ENCODE peak calls at places on chromosomes 16 and 17, in four cellular contexts. N, W, H and L are unnamed samples.

GRCh38 chr16:57822018-57822553 is 19.8 kb upstream of the KIFC3 start:
- DNase-seq in N (no peak), W (no peak), H (no peak), L (no peak)

GRCh38 chr16:23635958-23636357 is 5.2 kb downstream of the PALB2 start:
- DNase-seq in N (no peak), W (no peak), H (no peak), L (no peak)

GRCh38 chr16:50318796-50319578 is 49.8 kb downstream of the BRD7 start:
- DNase-seq in N (no peak), W (no peak), H (no peak), L (no peak)

GRCh38 chr16:11232852-11233726 is 22.9 kb downstream of the SOCS1 start:
- DNase-seq in N (peak), W (no peak), H (no peak), L (peak)

GRCh38 chr17:46772879-46773620 is 45.4 kb downstream of the WNT3 start:
- DNase-seq in N (no peak), W (no peak), H (no peak), L (peak)

GRCh38 chr16:61929801-61930200 is 106.4 kb downstream of the CDH8 start:
- DNase-seq in N (no peak), W (no peak), H (no peak), L (no peak)

GRCh38 chr16:84477661-84478060 is 26.8 kb downstream of the MEAK7 start:
- DNase-seq in N (no peak), W (no peak), H (no peak), L (no peak)

GRCh38 chr17:1490643-1491405 is 1.7 kb downstream of the MYO1C start:
- DNase-seq in N (peak), W (no peak), H (peak), L (peak)

GRCh38 chr16:74073471-74073870 is 223.1 kb upstream of the PSMD7 start:
- DNase-seq in N (no peak), W (no peak), H (no peak), L (no peak)

GRCh38 chr17:48429638-48430586 is at the start of gene SKAP1:
- DNase-seq in N (no peak), W (no peak), H (no peak), L (peak)

GRCh38 chr16:5768445-5768844 is 670.9 kb upstream of the EEF2KMT start:
- DNase-seq in N (no peak), W (no peak), H (no peak), L (no peak)

GRCh38 chr16:54280751-54281150 is 5.8 kb downstream of the IRX3 start:
- DNase-seq in N (no peak), W (no peak), H (no peak), L (no peak)

GRCh38 chr17:48612854-48613691 is 2.0 kb downstream of the HOXB8 start:
- DNase-seq in N (no peak), W (no peak), H (peak), L (no peak)

GRCh38 chr17:41895617-41896016 is 23.1 kb downstream of the ACLY start:
- DNase-seq in N (no peak), W (no peak), H (no peak), L (no peak)

GRCh38 chr16:48054881-48055601 is 100.8 kb downstream of the ABCC12 start:
- DNase-seq in N (peak), W (no peak), H (peak), L (peak)

GRCh38 chr17:82788206-82789001 is 36.5 kb downstream of the TBCD start:
- DNase-seq in N (no peak), W (no peak), H (no peak), L (no peak)

GRCh38 chr17:77995146-77995852 is 36.8 kb downstream of the TNRC6C start:
- DNase-seq in N (no peak), W (no peak), H (no peak), L (no peak)

GRCh38 chr16:89119161-89119621 is 25.5 kb downstream of the ACSF3 start:
- DNase-seq in N (no peak), W (no peak), H (no peak), L (peak)

GRCh38 chr16:7216719-7217118 is 115.9 kb upstream of the RBFOX1 start:
- DNase-seq in N (no peak), W (no peak), H (no peak), L (no peak)

GRCh38 chr17:68341482-68341881 is 50.2 kb downstream of the ARSG start:
- DNase-seq in N (no peak), W (no peak), H (no peak), L (no peak)

GRCh38 chr17:80593171-80593570 is 48.5 kb downstream of the RPTOR start:
- DNase-seq in N (no peak), W (no peak), H (no peak), L (no peak)

GRCh38 chr16:70298988-70299938 is at the start of gene DDX19B:
- DNase-seq in N (peak), W (no peak), H (peak), L (peak)

GRCh38 chr17:77644981-77645380 is 313.5 kb upstream of the TNRC6C start:
- DNase-seq in N (peak), W (no peak), H (no peak), L (peak)

GRCh38 chr17:65794572-65794971 is 233.1 kb upstream of the AXIN2 start:
- DNase-seq in N (peak), W (no peak), H (peak), L (peak)

GRCh38 chr16:59729613-59730012 is 995.5 kb upstream of the GOT2 start:
- DNase-seq in N (no peak), W (no peak), H (no peak), L (no peak)

GRCh38 chr17:55705847-55706246 is 16.8 kb downstream of the TMEM100 start:
- DNase-seq in N (no peak), W (peak), H (peak), L (no peak)

GRCh38 chr16:85193876-85194275 is 81.6 kb upstream of the CIBAR2 start:
- DNase-seq in N (no peak), W (no peak), H (no peak), L (no peak)

GRCh38 chr16:3717235-3718018 is at the start of gene TRAP1:
- DNase-seq in N (peak), W (peak), H (peak), L (peak)

GRCh38 chr16:57720142-57720575 is 15.4 kb upstream of the KATNB1 start:
- DNase-seq in N (peak), W (no peak), H (peak), L (peak)

GRCh38 chr16:89210165-89210903 is 7.2 kb upstream of the ZNF778 start:
- DNase-seq in N (no peak), W (no peak), H (no peak), L (no peak)

GRCh38 chr16:50371036-50371716 is 2.4 kb upstream of the BRD7 start:
- DNase-seq in N (no peak), W (no peak), H (peak), L (no peak)

GRCh38 chr17:17080181-17080631 is 37.9 kb downstream of the MPRIP start:
- DNase-seq in N (no peak), W (no peak), H (no peak), L (no peak)

GRCh38 chr17:63911657-63912100 is 621 bp upstream of the CSHL1 start:
- DNase-seq in N (peak), W (no peak), H (no peak), L (peak)

GRCh38 chr17:40614431-40615294 is 33.0 kb downstream of the SMARCE1 start:
- DNase-seq in N (no peak), W (no peak), H (no peak), L (no peak)

GRCh38 chr16:4347765-4348509 is 3.2 kb downstream of the PAM16 start:
- DNase-seq in N (peak), W (no peak), H (no peak), L (no peak)

GRCh38 chr17:53353919-53354351 is 468.8 kb upstream of the KIF2B start:
- DNase-seq in N (no peak), W (no peak), H (no peak), L (no peak)

GRCh38 chr17:8846768-8847211 is 20.7 kb downstream of the PIK3R6 start:
- DNase-seq in N (peak), W (no peak), H (peak), L (no peak)
- TF ChIP-seq CREM in N (no peak), W (no peak), H (no peak), L (no peak)

DNA sequence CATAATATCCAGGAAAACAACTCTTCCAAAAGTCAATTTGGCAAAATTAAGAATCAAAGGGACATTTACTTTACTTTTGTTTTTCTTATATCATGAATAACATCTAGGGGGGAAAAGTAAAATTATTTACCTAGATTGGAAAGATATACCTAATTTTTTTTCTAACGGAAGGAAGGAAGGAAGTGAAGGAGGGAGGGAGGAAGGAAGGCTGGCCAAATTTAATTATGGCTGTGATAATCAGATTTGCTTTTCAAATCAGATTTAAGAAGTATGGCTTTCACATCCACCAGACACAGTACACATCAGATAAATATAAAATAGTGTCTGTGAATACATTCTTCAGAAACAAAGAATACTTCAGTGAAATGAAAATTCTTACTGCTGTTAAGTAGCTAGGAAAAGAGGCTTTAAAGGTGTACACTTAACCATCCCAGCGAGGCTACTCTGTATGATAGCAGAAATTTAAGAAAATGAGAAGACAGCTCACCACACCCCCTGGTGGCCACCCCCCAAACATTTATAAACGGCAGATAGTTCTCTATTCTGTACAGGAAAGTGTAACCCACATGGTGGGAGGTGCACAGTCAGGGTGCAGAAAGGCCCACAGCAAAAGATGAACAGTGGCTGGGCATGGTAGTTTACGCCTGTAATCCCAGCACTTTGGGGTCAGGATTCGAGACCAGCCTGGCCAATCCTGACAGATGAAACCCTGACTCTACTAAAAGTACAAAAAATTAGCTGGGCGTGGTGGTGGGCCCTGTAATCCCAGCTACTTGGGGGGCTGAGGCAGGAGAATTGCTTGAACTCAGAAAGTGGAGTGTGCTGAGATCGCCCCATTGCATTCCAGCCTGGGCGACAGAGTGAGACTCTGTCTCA is 150.9 kb downstream of the SSH2 start:
- DNase-seq in N (peak), W (no peak), H (peak), L (peak)
- TF ChIP-seq CREM in N (no peak), W (no peak), H (no peak), L (no peak)

GRCh38 chr17:72579990-72580320 is 459.1 kb downstream of the SOX9 start:
- DNase-seq in N (no peak), W (no peak), H (no peak), L (no peak)

GRCh38 chr17:72578817-72579470 is 458.1 kb downstream of the SOX9 start:
- DNase-seq in N (no peak), W (no peak), H (peak), L (no peak)

GRCh38 chr17:72575542-72576233 is 454.9 kb downstream of the SOX9 start:
- DNase-seq in N (no peak), W (no peak), H (peak), L (no peak)

GRCh38 chr17:72576289-72576759 is 455.5 kb downstream of the SOX9 start:
- DNase-seq in N (no peak), W (no peak), H (peak), L (peak)

GRCh38 chr17:72580321-72581127 is 459.7 kb downstream of the SOX9 start:
- DNase-seq in N (no peak), W (no peak), H (peak), L (no peak)
- TF ChIP-seq CREM in N (no peak), W (no peak), H (peak), L (no peak)

GRCh38 chr16:68265078-68265925 is 976 bp downstream of the SLC7A6 start:
- DNase-seq in N (peak), W (no peak), H (peak), L (peak)
- TF ChIP-seq CREM in N (peak), W (no peak), H (peak), L (no peak)

GRCh38 chr16:1707193-1707790 is 1.3 kb downstream of the MAPK8IP3 start:
- DNase-seq in N (peak), W (no peak), H (peak), L (peak)

GRCh38 chr16:1708083-1708767 is 2.2 kb downstream of the MAPK8IP3 start:
- DNase-seq in N (peak), W (no peak), H (no peak), L (no peak)

GRCh38 chr16:1705688-1706385 is at the start of gene MAPK8IP3:
- DNase-seq in N (peak), W (peak), H (peak), L (peak)

GRCh38 chr16:1708768-1709180 is 2.8 kb downstream of the MAPK8IP3 start:
- DNase-seq in N (peak), W (no peak), H (no peak), L (no peak)

GRCh38 chr16:1706386-1707192 is 594 bp downstream of the MAPK8IP3 start:
- DNase-seq in N (peak), W (no peak), H (no peak), L (peak)
- TF ChIP-seq CREM in N (no peak), W (no peak), H (no peak), L (no peak)

GRCh38 chr17:20267459-20267842 is 199.9 kb downstream of the LGALS9B start:
- DNase-seq in N (no peak), W (peak), H (no peak), L (no peak)
- TF ChIP-seq CREM in N (no peak), W (no peak), H (no peak), L (no peak)

GRCh38 chr17:43016216-43016615 is 6.0 kb downstream of the VAT1 start:
- DNase-seq in N (no peak), W (no peak), H (no peak), L (no peak)

GRCh38 chr17:43013296-43013695 is 6.7 kb downstream of the IFI35 start:
- DNase-seq in N (no peak), W (no peak), H (no peak), L (no peak)

GRCh38 chr17:43014020-43014615 is 7.5 kb downstream of the IFI35 start:
- DNase-seq in N (no peak), W (no peak), H (no peak), L (no peak)

GRCh38 chr17:43014946-43015519 is 7.2 kb downstream of the VAT1 start:
- DNase-seq in N (no peak), W (no peak), H (no peak), L (no peak)

DNA sequence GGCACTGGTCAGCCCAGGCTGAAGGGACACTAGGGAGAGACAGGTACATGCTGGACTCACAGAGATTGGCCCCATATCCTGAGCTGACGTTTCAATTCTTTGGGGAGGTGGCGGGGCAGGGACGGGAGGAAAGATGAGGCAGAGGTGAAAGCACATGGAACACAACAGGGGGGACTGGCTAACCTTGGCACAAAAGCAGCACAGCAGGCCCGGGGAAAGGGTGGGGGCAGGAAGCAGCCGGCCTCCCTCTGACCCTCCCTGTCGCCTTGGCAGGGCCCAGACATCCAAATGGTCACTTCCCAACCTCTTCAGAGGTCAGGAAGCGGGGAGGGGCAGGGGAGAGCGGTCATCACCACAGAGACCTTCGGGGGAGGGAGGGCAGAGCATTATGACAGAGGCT is 6.6 kb downstream of the VAT1 start:
- DNase-seq in N (no peak), W (no peak), H (no peak), L (no peak)
- TF ChIP-seq CREM in N (no peak), W (no peak), H (no peak), L (no peak)

GRCh38 chr17:75922963-75923874 is 17.6 kb downstream of the FBF1 start:
- DNase-seq in N (no peak), W (no peak), H (no peak), L (no peak)

GRCh38 chr17:75925103-75925502 is 15.7 kb downstream of the FBF1 start:
- DNase-seq in N (no peak), W (no peak), H (no peak), L (no peak)

GRCh38 chr17:75925912-75926311 is 14.9 kb downstream of the FBF1 start:
- DNase-seq in N (no peak), W (no peak), H (no peak), L (no peak)

GRCh38 chr17:75931062-75931461 is 9.8 kb downstream of the FBF1 start:
- DNase-seq in N (no peak), W (no peak), H (no peak), L (no peak)

DNA sequence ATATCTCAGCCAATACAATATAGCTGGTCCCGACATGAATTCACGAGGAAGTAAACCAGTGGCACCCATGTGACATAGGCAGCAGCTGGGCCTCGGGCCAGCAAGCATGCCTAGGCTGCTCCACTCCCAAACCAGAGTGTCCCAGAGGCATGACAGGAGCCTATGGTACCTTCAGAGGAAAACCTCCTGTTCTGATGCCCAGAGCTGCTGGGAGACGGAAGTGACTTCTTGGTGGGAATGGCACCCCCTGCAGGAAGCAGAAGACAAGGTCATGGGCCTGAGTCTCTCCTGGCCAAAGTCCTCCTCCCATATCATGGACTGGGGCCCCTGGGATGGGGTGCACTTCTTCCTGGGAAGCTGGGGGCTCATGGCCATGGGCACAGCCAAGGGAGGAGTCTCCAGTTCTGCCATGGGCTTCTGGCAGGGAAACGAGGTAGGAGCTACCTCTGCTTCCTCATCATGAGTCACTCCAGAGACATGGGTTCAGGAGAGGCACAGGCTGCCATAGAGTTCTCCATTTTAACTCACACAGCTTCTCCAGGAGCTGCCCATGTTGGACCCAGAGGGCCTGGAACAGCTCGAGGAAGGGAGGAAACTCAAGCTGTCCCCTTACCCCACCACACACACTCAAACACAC is 13.4 kb downstream of the FBF1 start:
- DNase-seq in N (peak), W (no peak), H (peak), L (peak)
- TF ChIP-seq CREM in N (no peak), W (no peak), H (no peak), L (no peak)